ENCODE peak calls at places on chromosomes 5 and 9, in ten cellular contexts. Z, B, K, P, I, O, M, G, E and L are unnamed samples.

GRCh38 chr5:142660731-142661130 is 25.2 kb downstream of the FGF1 start:
- DNase-seq in B (no peak), G (peak; percentile 25), E (no peak), K (no peak), M (no peak), I (no peak), O (no peak), Z (no peak), P (no peak), L (no peak)

GRCh38 chr9:103203172-103203571 is 208.0 kb downstream of the CYLC2 start:
- DNase-seq in E (no peak), O (no peak), B (no peak), K (no peak), G (no peak), Z (no peak), M (no peak), I (no peak), P (no peak), L (no peak)

GRCh38 chr9:1939926-1940368 is 75.2 kb upstream of the SMARCA2 start:
- DNase-seq in M (peak; percentile 56), I (peak; percentile 23), K (no peak), B (no peak), E (no peak), G (no peak), Z (no peak), P (no peak), O (no peak), L (peak; percentile 68)

GRCh38 chr9:78866228-78867132 is 569.6 kb downstream of the PSAT1 start:
- DNase-seq in P (peak; percentile 59), M (no peak), Z (peak; percentile 55), O (no peak), G (peak; percentile 84), E (no peak), B (peak; percentile 97), I (no peak), K (no peak), L (peak; percentile 40)

GRCh38 chr9:21413089-21414023 is 4.4 kb downstream of the IFNA8 start:
- DNase-seq in B (no peak), M (no peak), P (no peak), G (no peak), K (no peak), Z (no peak), O (no peak), I (no peak), E (no peak), L (no peak)

GRCh38 chr5:152619756-152620155 is 214.7 kb upstream of the NMUR2 start:
- DNase-seq in G (no peak), B (no peak), P (no peak), E (no peak), Z (no peak), M (no peak), I (no peak), K (no peak), O (no peak), L (no peak)

GRCh38 chr9:135533674-135534073 is 12.3 kb upstream of the OBP2A start:
- DNase-seq in G (no peak), B (no peak), Z (no peak), E (no peak), I (no peak), O (no peak), K (no peak), P (no peak), M (no peak), L (no peak)

GRCh38 chr5:122704247-122705036 is 70.4 kb upstream of the SNX2 start:
- DNase-seq in K (no peak), B (peak; percentile 42), Z (no peak), I (no peak), O (no peak), G (peak; percentile 81), M (no peak), P (peak; percentile 18), E (no peak), L (peak; percentile 67)

GRCh38 chr9:112894031-112894430 is 3.4 kb upstream of the SLC46A2 start:
- DNase-seq in I (no peak), B (peak; percentile 20), E (no peak), P (no peak), G (peak; percentile 34), M (no peak), Z (no peak), O (no peak), K (no peak), L (no peak)

GRCh38 chr9:112886351-112886750 is 4.3 kb downstream of the SLC46A2 start:
- DNase-seq in I (no peak), B (no peak), P (no peak), E (no peak), K (no peak), M (no peak), Z (no peak), G (no peak), O (no peak), L (no peak)

GRCh38 chr9:112891521-112891920 is 845 bp upstream of the SLC46A2 start:
- DNase-seq in M (no peak), I (no peak), B (no peak), P (no peak), O (no peak), E (no peak), G (no peak), Z (no peak), K (no peak), L (no peak)

GRCh38 chr9:112887377-112887776 is 3.3 kb downstream of the SLC46A2 start:
- DNase-seq in O (no peak), G (no peak), P (no peak), M (no peak), B (no peak), I (no peak), E (no peak), Z (no peak), K (no peak), L (no peak)

DNA sequence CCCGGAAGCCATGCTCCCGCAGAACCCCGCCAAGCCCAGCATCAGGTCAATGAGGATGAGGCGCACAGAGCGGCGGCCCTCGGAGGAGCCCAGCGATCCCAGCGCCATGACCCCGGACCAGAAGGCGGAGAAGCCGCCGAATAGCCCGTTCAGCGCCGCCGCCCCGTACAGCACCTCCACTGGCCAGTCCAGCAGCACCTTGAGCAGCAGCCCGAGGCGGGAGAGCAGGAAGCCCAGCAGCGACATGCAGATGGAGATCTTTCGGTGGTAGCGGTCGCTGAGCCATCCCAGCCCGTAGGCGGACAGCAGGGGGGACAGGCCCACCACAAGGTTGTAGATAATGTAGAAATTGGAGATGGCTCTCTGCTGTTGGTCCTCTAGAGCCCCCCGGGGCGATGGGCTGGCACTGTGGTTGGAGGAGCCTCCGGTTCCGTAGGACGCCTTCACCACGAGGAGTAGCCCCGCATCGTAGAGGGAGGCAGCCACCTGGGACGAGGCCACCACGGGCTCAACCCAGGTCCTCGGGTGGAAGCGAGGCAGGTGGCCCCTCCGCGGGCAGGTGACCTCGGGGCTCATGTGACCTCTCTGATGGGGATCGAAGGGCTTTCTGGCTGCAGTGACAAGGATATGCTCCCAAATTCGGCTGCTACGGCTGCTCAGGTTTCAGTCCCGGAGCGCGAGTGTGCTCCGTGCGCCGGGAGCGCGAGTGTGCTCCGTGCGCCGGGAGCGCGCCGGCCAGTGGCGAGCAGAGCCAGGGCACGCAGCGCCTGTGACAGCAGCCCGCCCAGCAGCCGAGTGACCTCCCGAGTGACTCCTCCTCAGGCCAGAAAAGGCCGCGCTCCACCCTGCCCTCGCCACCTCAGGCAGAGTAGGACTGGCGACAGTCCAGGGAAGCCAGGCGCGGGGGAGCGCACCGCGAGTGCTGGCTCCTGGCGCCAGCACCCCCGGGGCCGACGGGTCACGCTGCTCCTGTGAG is at the start of gene SLC46A2:
- DNase-seq in E (no peak), G (peak; percentile 9), B (no peak), M (no peak), Z (no peak), O (peak; percentile 61), P (no peak), I (no peak), K (no peak), L (peak; percentile 22)
- H3K4me3 ChIP-seq in E (no peak within 1 kb of the TSS), G (peak within 1 kb of the TSS; percentile 46), B (peak within 1 kb of the TSS; percentile 33), M (no peak within 1 kb of the TSS), Z (no peak within 1 kb of the TSS), O (peak within 1 kb of the TSS; percentile 66), P (peak within 1 kb of the TSS; percentile 50), I (no peak within 1 kb of the TSS), K (peak within 1 kb of the TSS; percentile 43), L (peak within 1 kb of the TSS; percentile 10)

GRCh38 chr5:96123418-96123817 is 161.8 kb upstream of the ELL2 start:
- DNase-seq in I (no peak), O (no peak), B (no peak), M (no peak), P (no peak), K (no peak), E (no peak), G (no peak), Z (no peak), L (no peak)

GRCh38 chr5:96127538-96127937 is 165.9 kb upstream of the ELL2 start:
- DNase-seq in K (no peak), G (no peak), E (no peak), M (no peak), I (no peak), B (no peak), O (no peak), Z (no peak), P (no peak), L (no peak)

GRCh38 chr5:96128204-96128864 is 166.7 kb upstream of the ELL2 start:
- DNase-seq in O (no peak), Z (no peak), M (no peak), B (no peak), I (no peak), G (no peak), P (no peak), E (no peak), K (no peak), L (no peak)

GRCh38 chr5:96124589-96124988 is 162.9 kb upstream of the ELL2 start:
- DNase-seq in Z (no peak), K (no peak), I (no peak), M (no peak), E (no peak), O (no peak), P (no peak), B (no peak), G (no peak), L (no peak)

GRCh38 chr5:96125335-96125891 is 163.8 kb upstream of the ELL2 start:
- DNase-seq in O (no peak), E (no peak), G (peak; percentile 62), Z (no peak), P (no peak), K (no peak), M (no peak), B (peak; percentile 50), I (no peak), L (no peak)
- H3K4me3 ChIP-seq in O (no peak overlapping the region), E (no peak overlapping the region), G (no peak overlapping the region), Z (no peak overlapping the region), P (no peak overlapping the region), K (no peak overlapping the region), M (no peak overlapping the region), B (no peak overlapping the region), I (no peak overlapping the region), L (no peak overlapping the region)

DNA sequence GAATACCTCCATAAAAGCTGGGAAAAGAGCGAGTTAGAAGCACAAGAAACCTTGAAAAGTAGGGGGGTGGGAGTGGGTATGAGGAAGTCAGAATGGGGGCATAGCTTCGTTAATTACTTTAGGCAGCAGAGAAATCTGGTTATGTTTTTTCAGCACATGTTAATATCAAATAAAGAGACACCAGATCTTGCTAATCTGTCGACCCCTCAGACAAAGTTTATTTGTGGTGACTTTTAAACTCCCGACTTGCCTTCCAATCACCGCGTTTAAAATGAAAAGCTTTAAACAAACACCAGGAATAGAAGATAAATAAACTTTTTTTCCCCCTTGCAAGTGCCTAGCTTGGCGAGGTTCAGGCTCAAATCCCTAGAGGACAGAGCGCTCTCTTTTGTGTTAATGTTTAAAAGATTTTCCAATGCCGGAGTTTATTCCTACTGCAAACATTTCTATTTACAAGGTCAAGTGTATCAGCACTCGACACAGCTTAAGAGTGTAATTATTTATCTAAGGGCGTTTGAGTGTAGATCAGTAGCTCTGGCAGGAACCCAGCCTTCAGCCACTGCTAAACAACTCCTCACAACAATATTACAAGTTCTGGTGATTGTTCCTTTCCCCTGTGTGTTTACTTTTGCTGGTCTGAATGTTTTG is 4.0 kb downstream of the GAS1 start:
- DNase-seq in P (no peak), Z (no peak), E (no peak), G (peak; percentile 90), O (peak; percentile 56), M (no peak), K (no peak), B (no peak), I (no peak), L (peak; percentile 48)
- H3K4me3 ChIP-seq in P (no peak overlapping the region), Z (no peak overlapping the region), E (no peak overlapping the region), G (peak overlapping the region; percentile 88), O (peak overlapping the region; percentile 86), M (no peak overlapping the region), K (peak overlapping the region; percentile 83), B (no peak overlapping the region), I (no peak overlapping the region), L (no peak overlapping the region)

GRCh38 chr9:126665696-126666035 is 51.9 kb downstream of the LMX1B start:
- DNase-seq in B (no peak), P (no peak), K (no peak), G (no peak), O (no peak), E (no peak), I (no peak), Z (no peak), M (no peak), L (no peak)
- H3K4me3 ChIP-seq in B (no peak overlapping the region), P (no peak overlapping the region), K (no peak overlapping the region), G (no peak overlapping the region), O (no peak overlapping the region), E (no peak overlapping the region), I (no peak overlapping the region), Z (no peak overlapping the region), M (no peak overlapping the region), L (no peak overlapping the region)